ENCODE peak calls at places on chromosome 13, in seven cellular contexts. G, D, A, R, F, X and Y are unnamed samples.

GRCh38 chr13:47903836-47904235 is 97.2 kb downstream of the SUCLA2 start:
- DNase-seq in X (no peak), G (peak), A (no peak), F (no peak), R (no peak), D (no peak), Y (no peak)

GRCh38 chr13:94382520-94382919 is 97.0 kb downstream of the DCT start:
- DNase-seq in D (no peak), X (no peak), R (no peak), G (no peak), F (no peak), A (no peak), Y (no peak)

GRCh38 chr13:60646600-60646999 is 249.6 kb downstream of the TDRD3 start:
- DNase-seq in X (no peak), R (no peak), A (no peak), F (no peak), D (no peak), G (no peak), Y (no peak)

GRCh38 chr13:80363890-80364503 is 23.1 kb upstream of the SPRY2 start:
- DNase-seq in G (peak), D (no peak), R (peak), X (no peak), A (no peak), F (no peak), Y (no peak)

GRCh38 chr13:110044521-110045200 is 258.3 kb upstream of the IRS2 start:
- DNase-seq in R (no peak), X (no peak), F (no peak), D (no peak), G (no peak), A (no peak), Y (no peak)

GRCh38 chr13:114063545-114064515 is 68.6 kb downstream of the RASA3 start:
- DNase-seq in A (peak), X (no peak), G (no peak), F (no peak), R (no peak), D (peak), Y (no peak)

GRCh38 chr13:73496711-73497110 is 437.9 kb downstream of the KLF5 start:
- DNase-seq in F (no peak), X (no peak), G (peak), R (no peak), D (no peak), A (no peak), Y (no peak)

GRCh38 chr13:69319659-69320058 is 788.0 kb upstream of the ATXN8OS start:
- DNase-seq in R (no peak), D (no peak), X (no peak), F (no peak), G (no peak), A (no peak), Y (no peak)

GRCh38 chr13:41059896-41060722 is 1.2 kb upstream of the WBP4 start:
- DNase-seq in D (peak), A (peak), X (peak), F (peak), R (peak), G (peak), Y (peak)